ENCODE peak calls at places on chromosomes 2 and 18, in five cellular contexts. Q is HCT116, K is PC-3, E is GM23338, B is keratinocyte. T is an unnamed sample.

GRCh38 chr2:675460-675859 is 1.7 kb downstream of the TMEM18 start:
- DNase-seq in K (no peak), Q (no peak), B (no peak), E (no peak), T (no peak)

GRCh38 chr2:215793747-215794595 is 219.4 kb downstream of the MREG start:
- DNase-seq in K (peak; percentile 97), E (no peak), B (peak; percentile 35), Q (peak; percentile 39), T (peak; percentile 96)

GRCh38 chr18:31950620-31951019 is 7.7 kb upstream of the TRAPPC8 start:
- DNase-seq in E (peak; percentile 26), Q (no peak), K (no peak), B (no peak), T (no peak)

GRCh38 chr2:16553222-16553621 is 112.4 kb downstream of the CYRIA start:
- DNase-seq in B (no peak), K (peak; percentile 18), E (peak; percentile 77), Q (peak; percentile 32), T (peak; percentile 67)

GRCh38 chr2:122136071-122136470 is 380.6 kb downstream of the TSN start:
- DNase-seq in B (no peak), E (peak; percentile 76), Q (peak; percentile 16), K (peak; percentile 45), T (peak; percentile 24)

GRCh38 chr18:11146238-11146946 is 3.0 kb downstream of the PIEZO2 start:
- DNase-seq in B (no peak), E (peak; percentile 50), Q (no peak), K (no peak), T (no peak)

GRCh38 chr2:133523406-133523805 is 44.9 kb downstream of the NCKAP5 start:
- DNase-seq in Q (no peak), B (no peak), E (peak; percentile 30), K (no peak), T (no peak)

GRCh38 chr2:121283670-121284245 is 1.2 kb downstream of the TFCP2L1 start:
- DNase-seq in Q (no peak), E (no peak), B (no peak), K (peak; percentile 45), T (peak; percentile 23)

GRCh38 chr2:83055338-83056010 is 1403.6 kb downstream of the SUCLG1 start:
- DNase-seq in E (no peak), K (peak; percentile 69), B (peak; percentile 15), Q (no peak), T (peak; percentile 70)

GRCh38 chr2:181457741-181458425 is 697 bp downstream of the ITGA4 start:
- DNase-seq in E (peak; percentile 53), Q (no peak), B (no peak), K (no peak), T (peak; percentile 82)

GRCh38 chr2:172639823-172640222 is 83.9 kb downstream of the PDK1 start:
- DNase-seq in Q (no peak), K (peak; percentile 90), B (no peak), E (no peak), T (peak; percentile 90)

GRCh38 chr2:41136966-41137494 is 685.1 kb upstream of the SLC8A1 start:
- DNase-seq in E (no peak), K (peak; percentile 45), B (no peak), Q (no peak), T (peak; percentile 0)

GRCh38 chr2:109134741-109135571 is 6.0 kb downstream of the SH3RF3 start:
- DNase-seq in K (no peak), E (no peak), Q (no peak), B (no peak), T (no peak)

GRCh38 chr18:34990571-34990970 is 50.6 kb upstream of the MAPRE2 start:
- DNase-seq in B (no peak), Q (no peak), K (peak; percentile 47), E (no peak), T (peak; percentile 51)

GRCh38 chr18:79816092-79816491 is 18.4 kb downstream of the KCNG2 start:
- DNase-seq in E (no peak), K (no peak), B (no peak), Q (no peak), T (no peak)

GRCh38 chr2:189372688-189373257 is 68.5 kb upstream of the WDR75 start:
- DNase-seq in K (no peak), Q (no peak), E (no peak), B (no peak), T (no peak)

GRCh38 chr2:77016481-77016880 is 505.7 kb downstream of the LRRTM4 start:
- DNase-seq in B (no peak), Q (no peak), K (no peak), E (no peak), T (no peak)

GRCh38 chr18:33746261-33746660 is 168.2 kb downstream of the ASXL3 start:
- DNase-seq in Q (no peak), K (no peak), E (no peak), B (no peak), T (no peak)

GRCh38 chr18:79809482-79810192 is 11.9 kb downstream of the KCNG2 start:
- DNase-seq in E (no peak), B (no peak), Q (no peak), K (no peak), T (no peak)

GRCh38 chr2:238720232-238720672 is 127.6 kb upstream of the TWIST2 start:
- DNase-seq in Q (peak; percentile 52), K (peak; percentile 71), E (peak; percentile 89), B (peak; percentile 100), T (peak; percentile 51)

GRCh38 chr2:20291106-20291564 is 59.5 kb downstream of the PUM2 start:
- DNase-seq in E (peak; percentile 92), Q (peak; percentile 75), B (peak; percentile 45), K (peak; percentile 93), T (peak; percentile 95)

GRCh38 chr2:217622205-217622621 is 380.6 kb downstream of the TNS1 start:
- DNase-seq in E (peak; percentile 50), K (no peak), Q (no peak), B (no peak), T (peak; percentile 19)

DNA sequence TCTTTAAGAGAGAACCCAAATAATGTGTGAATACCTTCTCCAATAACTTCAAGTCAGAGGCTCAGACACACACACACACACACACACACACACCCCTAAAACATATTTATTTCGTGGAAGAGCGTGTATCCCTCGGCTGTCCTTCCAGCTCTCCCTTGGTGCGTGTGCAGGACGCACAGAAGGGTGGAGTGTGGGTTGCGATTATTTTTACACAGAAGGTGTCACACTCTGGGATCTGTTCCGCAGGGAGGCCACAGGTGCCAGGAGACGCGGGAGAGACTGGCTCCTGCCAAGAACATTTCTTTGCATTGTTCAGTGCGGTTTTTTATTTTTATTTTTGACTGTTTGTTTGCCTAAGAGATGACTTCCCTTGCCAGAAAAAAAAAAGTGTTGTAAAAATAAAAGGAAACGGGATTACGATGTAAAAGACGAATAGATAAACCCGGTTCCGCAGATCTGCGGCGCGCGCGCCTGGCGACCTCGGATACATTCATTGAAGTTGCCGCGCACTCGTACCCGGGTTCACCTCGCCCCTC is 47.2 kb upstream of the ATP6V1B1 start:
- DNase-seq in B (no peak), Q (no peak), E (peak; percentile 81), K (no peak), T (no peak)
- TF ChIP-seq EZH2 in B (peak; percentile 46), Q (no peak), E (peak; percentile 75), K (no peak), T (peak; percentile 59)

DNA sequence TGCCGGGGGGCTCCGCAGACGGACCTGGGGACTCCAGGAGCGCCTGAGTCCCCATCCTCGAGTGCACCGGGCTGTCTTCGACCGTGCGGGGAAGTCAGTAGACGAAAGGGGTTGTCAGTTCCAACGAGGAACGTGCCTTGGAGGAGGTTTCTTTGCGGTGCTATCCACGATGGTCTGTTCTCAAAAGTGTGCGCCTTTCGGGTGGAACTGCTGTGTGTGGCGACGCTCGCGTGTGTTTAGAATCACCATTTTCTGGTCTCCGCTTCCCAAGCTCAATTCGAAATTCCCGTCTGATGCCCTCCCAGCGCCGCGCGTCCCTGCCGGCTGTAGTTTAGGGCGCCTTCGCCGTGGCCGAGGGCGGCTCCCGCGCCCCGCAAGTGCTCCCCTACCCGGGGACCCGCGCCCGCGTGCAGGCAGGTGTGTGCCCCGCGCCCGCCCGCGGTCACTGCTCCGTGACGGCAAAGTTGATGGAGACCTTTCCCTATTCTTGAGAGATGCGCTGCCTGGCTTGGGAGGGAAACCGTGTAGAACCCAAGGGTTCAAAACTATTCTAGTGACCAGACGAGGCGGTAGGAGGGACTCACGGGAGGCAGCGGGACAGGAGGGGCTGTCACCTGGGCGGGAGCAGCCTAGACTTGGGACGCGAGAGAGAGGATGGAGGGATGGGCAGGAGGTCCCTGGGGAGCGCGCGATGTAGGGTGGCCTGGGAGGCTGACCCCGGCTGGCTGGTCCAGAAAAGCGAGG is 959 bp downstream of the DOK6 start:
- DNase-seq in E (peak; percentile 31), B (no peak), K (no peak), Q (no peak), T (peak; percentile 58)
- H3K4me2 ChIP-seq in E (peak overlapping the region; percentile 88), B (peak overlapping the region; percentile 54), K (no peak overlapping the region), Q (no peak overlapping the region), T (peak overlapping the region; percentile 84)

DNA sequence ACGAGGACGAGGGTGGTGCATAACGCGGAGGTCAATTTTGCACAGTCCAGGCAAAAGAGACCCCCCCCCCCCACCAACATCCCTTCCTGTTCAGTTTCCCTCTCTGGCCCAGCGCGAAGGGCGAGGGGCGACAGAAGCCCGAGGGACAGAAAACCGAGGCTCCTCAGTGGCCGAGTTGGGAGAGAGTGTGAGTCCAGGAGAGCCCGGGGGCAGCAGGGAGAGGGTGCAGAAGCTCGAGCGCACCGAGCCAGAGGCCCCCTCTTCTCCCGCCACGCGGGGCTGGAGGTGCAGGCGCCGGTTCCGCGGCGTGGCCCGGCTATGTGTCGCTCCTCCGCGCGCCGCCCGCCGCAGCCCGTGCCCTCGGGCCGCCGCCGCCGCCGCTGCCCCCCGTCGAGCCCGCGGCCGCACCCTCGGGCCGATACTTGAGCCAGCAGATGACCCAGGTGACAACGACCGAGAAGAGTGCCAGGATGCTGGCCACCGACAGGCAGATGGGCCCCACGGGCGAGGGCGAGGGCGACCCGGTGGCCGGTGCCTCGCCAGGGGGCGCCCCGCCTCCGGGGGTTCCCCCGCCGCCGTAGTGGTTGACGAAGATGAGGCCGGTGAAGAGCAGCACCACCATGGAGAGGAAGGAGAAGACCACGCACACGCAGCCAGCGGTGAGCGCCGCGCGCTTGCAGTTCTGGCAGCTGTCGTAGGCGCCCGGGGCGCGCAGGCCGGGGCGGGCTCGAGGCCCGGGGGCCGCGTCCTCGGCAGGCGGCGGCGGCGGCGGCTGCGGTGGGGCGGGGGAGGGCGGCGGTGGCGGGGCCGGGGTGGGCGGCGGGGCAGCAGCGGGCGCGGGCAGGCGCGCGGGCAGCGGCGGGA is 20.1 kb upstream of the PAX3 start:
- DNase-seq in E (peak; percentile 54), B (no peak), Q (no peak), K (no peak), T (peak; percentile 41)
- TF ChIP-seq EZH2 in E (peak; percentile 52), B (peak; percentile 56), Q (no peak), K (no peak), T (peak; percentile 9)

GRCh38 chr2:7428444-7429204 is 511.4 kb downstream of the RNF144A start:
- DNase-seq in B (no peak), Q (no peak), K (no peak), E (no peak), T (no peak)

GRCh38 chr2:7432426-7432825 is 515.2 kb downstream of the RNF144A start:
- DNase-seq in E (no peak), Q (no peak), K (no peak), B (no peak), T (no peak)

GRCh38 chr2:7430869-7431641 is 513.8 kb downstream of the RNF144A start:
- DNase-seq in E (peak; percentile 91), K (peak; percentile 61), Q (no peak), B (no peak), T (no peak)

GRCh38 chr2:7429733-7430132 is 512.5 kb downstream of the RNF144A start:
- DNase-seq in K (peak; percentile 28), B (no peak), E (no peak), Q (no peak), T (peak; percentile 22)

DNA sequence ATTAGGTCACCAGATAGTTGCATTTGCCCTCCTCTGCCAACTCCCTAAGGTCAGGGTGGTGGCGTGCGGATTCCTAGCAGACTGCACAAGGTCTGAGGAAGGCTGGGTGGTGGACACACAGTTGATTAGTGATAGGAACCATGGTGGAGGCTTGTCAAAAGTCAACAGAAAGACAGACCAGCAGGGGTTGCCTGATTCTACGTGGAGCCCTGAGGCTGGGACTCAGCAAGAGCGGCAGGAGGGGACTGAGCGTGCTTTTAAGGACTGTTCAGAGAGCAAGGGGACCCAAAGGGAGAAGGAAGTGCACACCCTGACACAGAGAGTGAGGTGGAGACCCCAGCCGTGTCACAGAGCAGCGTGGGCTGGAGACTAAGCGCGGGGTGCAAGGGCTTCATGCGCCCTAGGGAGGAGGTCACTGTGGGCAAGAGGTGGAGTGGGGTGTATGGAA is 513.2 kb downstream of the RNF144A start:
- DNase-seq in Q (no peak), B (no peak), K (no peak), E (peak; percentile 34), T (no peak)
- H3K4me2 ChIP-seq in Q (no peak overlapping the region), B (no peak overlapping the region), K (no peak overlapping the region), E (peak overlapping the region; percentile 67), T (no peak overlapping the region)